ENCODE peak calls at places on chromosomes 16 and 17, in eight cellular contexts. F is mucosa of descending colon, D is right lobe of liver, E is lower lobe of right lung, B is Karpas-422, J is pancreas, Q is H9, Z is keratinocyte. I is an unnamed sample. For H3K4me1, the result is how much of the 10 kb centered on the place peaks cover.

GRCh38 chr16:87305505-87306391 is 11.4 kb downstream of the C16orf95 start:
- DNase-seq in D (no peak), F (no peak), J (peak), E (no peak), B (no peak), Z (no peak), Q (peak), I (peak)

GRCh38 chr16:57023541-57024249 is 34.3 kb downstream of the NLRC5 start:
- DNase-seq in Z (no peak), D (peak), Q (no peak), F (no peak), E (no peak), B (no peak), J (no peak), I (no peak)

GRCh38 chr16:56910654-56911539 is 21.0 kb upstream of the HERPUD1 start:
- DNase-seq in F (no peak), Q (no peak), Z (no peak), D (no peak), B (no peak), J (no peak), E (no peak), I (peak)

GRCh38 chr16:18958621-18959578 is 24.8 kb upstream of the TMC7 start:
- DNase-seq in D (no peak), B (no peak), Q (no peak), Z (no peak), F (no peak), J (no peak), E (no peak), I (peak)

GRCh38 chr17:29933379-29933778 is 3.4 kb upstream of the SSH2 start:
- DNase-seq in E (no peak), B (no peak), J (no peak), F (no peak), D (no peak), Z (no peak), Q (peak), I (peak)

GRCh38 chr17:27473748-27474609 is 17.7 kb downstream of the KSR1 start:
- DNase-seq in Q (no peak), Z (no peak), B (no peak), E (peak), F (no peak), D (no peak), J (no peak), I (no peak)

GRCh38 chr16:47574091-47575054 is 113.2 kb downstream of the PHKB start:
- DNase-seq in J (no peak), F (no peak), Q (no peak), E (no peak), B (peak), D (no peak), Z (peak), I (no peak)

GRCh38 chr16:2704166-2704982 is 15.7 kb downstream of the PRSS27 start:
- DNase-seq in D (no peak), Z (no peak), J (peak), B (no peak), E (no peak), F (no peak), Q (no peak), I (no peak)

GRCh38 chr17:57898487-57899311 is 48.9 kb upstream of the MRPS23 start:
- DNase-seq in Q (peak), E (peak), J (no peak), Z (no peak), D (no peak), B (no peak), F (peak), I (peak)

GRCh38 chr16:16015849-16016248 is 66.4 kb downstream of the ABCC1 start:
- DNase-seq in J (no peak), B (no peak), D (no peak), Z (no peak), E (no peak), F (no peak), Q (no peak), I (no peak)

GRCh38 chr16:17448640-17449638 is 21.8 kb downstream of the XYLT1 start:
- DNase-seq in E (peak), Q (no peak), B (peak), Z (no peak), J (no peak), D (no peak), F (peak), I (no peak)

GRCh38 chr17:38451030-38451839 is 23.0 kb downstream of the ARHGAP23 start:
- DNase-seq in J (no peak), Q (peak), E (peak), D (peak), B (no peak), Z (no peak), F (no peak), I (peak)

GRCh38 chr17:45948881-45949624 is 50.0 kb upstream of the STH start:
- DNase-seq in E (peak), B (peak), D (peak), F (peak), Z (no peak), Q (peak), J (peak), I (peak)

GRCh38 chr17:81832608-81833159 is 407 bp downstream of the MCRIP1 start:
- DNase-seq in J (peak), Z (no peak), Q (no peak), D (peak), B (peak), F (peak), E (peak), I (peak)

GRCh38 chr17:21263351-21263750 is 10.1 kb upstream of the NATD1 start:
- DNase-seq in J (no peak), B (no peak), E (no peak), Q (no peak), D (no peak), F (peak), Z (peak), I (peak)

GRCh38 chr16:3822366-3823045 is 58.0 kb downstream of the CREBBP start:
- DNase-seq in E (no peak), D (no peak), Q (no peak), J (no peak), Z (no peak), F (no peak), B (no peak), I (no peak)

GRCh38 chr16:68737046-68737729 is at the start of gene CDH1:
- DNase-seq in Z (no peak), D (peak), E (peak), F (peak), Q (peak), B (no peak), J (peak), I (no peak)

GRCh38 chr16:84360170-84360569 is 8.2 kb upstream of the ATP2C2 start:
- DNase-seq in D (no peak), F (peak), B (no peak), Q (no peak), J (no peak), Z (no peak), E (no peak), I (no peak)

GRCh38 chr17:16407911-16408588 is 7.3 kb upstream of the TRPV2 start:
- DNase-seq in Z (no peak), Q (peak), J (no peak), B (peak), E (peak), F (no peak), D (peak), I (peak)

GRCh38 chr17:31595076-31595475 is 203.6 kb downstream of the RAB11FIP4 start:
- DNase-seq in E (no peak), D (no peak), J (no peak), F (no peak), B (no peak), Q (no peak), Z (no peak), I (peak)

GRCh38 chr17:66915204-66915611 is 49.3 kb upstream of the CACNG4 start:
- DNase-seq in F (peak), D (no peak), B (no peak), J (no peak), E (peak), Z (no peak), Q (peak), I (no peak)

GRCh38 chr17:79679631-79680340 is 51.0 kb upstream of the ENPP7 start:
- DNase-seq in B (no peak), Q (no peak), J (peak), E (no peak), F (peak), D (no peak), Z (no peak), I (no peak)

GRCh38 chr16:12826559-12826958 is 22.9 kb upstream of the CPPED1 start:
- DNase-seq in F (no peak), Z (no peak), J (no peak), D (no peak), Q (no peak), E (no peak), B (no peak), I (no peak)

DNA sequence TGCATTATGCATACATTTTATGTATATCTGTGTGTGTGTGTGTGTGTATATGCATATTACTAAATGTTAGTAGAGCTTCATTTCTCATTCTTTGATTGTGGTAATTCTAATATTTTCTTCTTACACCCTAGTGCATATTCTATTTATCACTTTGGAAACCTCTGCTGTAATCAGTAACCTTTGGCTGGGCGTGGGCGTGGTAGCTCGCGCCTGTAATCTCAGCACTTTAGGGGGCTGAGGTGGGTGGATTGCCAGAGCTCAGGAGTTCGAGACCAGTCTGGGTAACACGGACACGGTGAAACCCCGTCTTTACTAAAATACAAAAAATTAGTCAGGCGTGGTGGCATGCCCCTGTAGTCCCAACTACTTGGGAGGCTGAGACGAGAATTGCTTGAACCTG is 26.9 kb downstream of the CPSF4L start:
- DNase-seq in J (no peak), B (no peak), Z (no peak), Q (no peak), D (no peak), F (no peak), E (no peak), I (no peak)
- H3K4me1 ChIP-seq in J (under half), B (under half), Z (under half), Q (under half), D (under half), F (under half), E (under half), I (under half)

GRCh38 chr17:18995220-18995619 is 9.3 kb downstream of the FAM83G start:
- DNase-seq in Z (no peak), Q (no peak), B (no peak), J (no peak), D (no peak), F (no peak), E (no peak), I (no peak)
- H3K4me1 ChIP-seq in Z (half or more), Q (under half), B (under half), J (under half), D (under half), F (under half), E (under half), I (under half)

DNA sequence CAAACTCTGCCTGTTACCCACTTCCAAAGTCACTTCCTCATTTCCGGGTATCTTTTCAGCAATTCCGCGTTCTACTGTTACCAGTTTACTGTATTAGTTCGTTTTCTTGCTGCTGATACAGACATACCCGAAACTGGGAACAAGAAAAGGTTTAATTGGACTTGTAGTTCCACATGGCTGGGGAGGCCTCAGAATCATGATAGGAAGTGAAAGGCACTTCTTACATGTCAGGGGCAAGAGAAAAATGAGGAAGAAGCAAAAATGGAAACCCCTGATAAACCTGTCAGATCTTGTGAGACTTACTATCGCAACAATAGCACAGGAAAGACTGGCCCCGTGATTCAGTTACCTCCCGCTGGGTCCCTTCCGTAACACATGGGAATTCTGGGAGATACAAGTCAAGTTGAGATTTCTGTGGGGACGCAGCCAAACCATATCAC is 30.9 kb downstream of the PAFAH1B1 start:
- DNase-seq in B (peak), E (no peak), F (no peak), D (no peak), Q (peak), Z (no peak), J (no peak), I (no peak)
- H3K4me1 ChIP-seq in B (under half), E (half or more), F (under half), D (under half), Q (under half), Z (under half), J (under half), I (under half)

DNA sequence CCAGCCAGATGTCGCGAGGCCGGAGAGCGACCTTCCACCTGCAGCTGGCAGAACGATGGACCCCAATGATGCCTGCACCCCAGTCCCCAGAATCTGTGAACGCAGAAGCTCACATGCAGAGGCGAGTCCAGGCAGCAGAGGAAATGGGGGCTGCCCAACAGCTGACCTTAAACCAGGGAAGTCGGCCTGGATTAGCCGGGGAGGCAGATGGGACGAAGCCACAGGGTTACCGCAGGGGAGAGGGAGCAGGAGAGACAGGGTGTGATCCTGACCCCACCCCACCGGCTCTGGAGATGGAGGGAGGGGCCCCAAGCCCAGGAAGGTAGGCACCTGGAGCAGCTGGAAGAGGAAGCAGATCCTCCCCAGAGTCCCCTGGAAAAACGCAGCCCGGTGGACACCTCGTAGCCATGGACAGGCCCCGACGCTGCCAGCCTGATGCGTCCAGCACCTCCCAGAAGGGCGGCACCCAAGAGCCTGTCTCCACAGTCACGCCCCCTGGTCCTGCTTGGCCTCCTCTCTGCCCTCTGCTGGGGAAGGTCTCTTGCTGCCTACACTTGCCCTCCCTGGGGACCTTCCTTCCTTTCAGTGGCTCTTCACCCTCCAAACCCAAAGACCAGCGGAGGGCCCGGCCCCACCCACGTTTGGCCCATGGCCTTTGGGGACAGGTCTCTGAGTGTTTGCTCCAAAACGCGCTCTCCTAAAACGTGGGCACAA is 37.3 kb downstream of the PIEZO1 start:
- DNase-seq in F (no peak), Q (peak), B (peak), E (no peak), J (no peak), D (peak), Z (no peak), I (no peak)
- H3K4me1 ChIP-seq in F (under half), Q (under half), B (under half), E (under half), J (under half), D (under half), Z (under half), I (under half)

GRCh38 chr17:7290685-7291084 is 3.8 kb downstream of the YBX2 start:
- DNase-seq in J (no peak), Z (no peak), E (no peak), D (no peak), Q (no peak), F (no peak), B (no peak), I (no peak)

GRCh38 chr17:7292729-7293128 is 1.7 kb downstream of the YBX2 start:
- DNase-seq in F (no peak), D (no peak), Q (no peak), B (no peak), Z (no peak), J (no peak), E (no peak), I (no peak)

GRCh38 chr17:7293821-7294613 is 422 bp downstream of the YBX2 start:
- DNase-seq in D (no peak), J (peak), F (peak), Z (no peak), E (peak), B (no peak), Q (peak), I (no peak)

GRCh38 chr17:7293131-7293557 is 1.3 kb downstream of the YBX2 start:
- DNase-seq in J (peak), Z (no peak), D (no peak), E (peak), B (no peak), Q (no peak), F (no peak), I (no peak)

GRCh38 chr17:7292194-7292593 is 2.2 kb downstream of the YBX2 start:
- DNase-seq in D (no peak), E (no peak), F (no peak), Q (no peak), B (no peak), Z (no peak), J (no peak), I (no peak)
- H3K4me1 ChIP-seq in D (under half), E (under half), F (under half), Q (under half), B (under half), Z (under half), J (under half), I (under half)